ENCODE peak calls at places on chromosome 2, in four cellular contexts. U, O, J and C are unnamed samples. For H3K4me1 and H3K27me3, the result is how much of the 10 kb centered on the place peaks cover.

GRCh38 chr2:179264238-179265081 is at the start of gene SESTD1:
- DNase-seq in O (peak), U (no peak), J (peak), C (peak)

GRCh38 chr2:239644016-239644415 is 243.2 kb upstream of the HDAC4 start:
- DNase-seq in O (peak), U (no peak), J (peak), C (no peak)

GRCh38 chr2:75464348-75464946 is 96.3 kb downstream of the EVA1A start:
- DNase-seq in J (peak), O (no peak), U (no peak), C (no peak)

GRCh38 chr2:189751080-189751658 is 11.4 kb downstream of the OSGEPL1 start:
- DNase-seq in U (no peak), O (peak), J (peak), C (peak)

GRCh38 chr2:172783091-172783898 is 47.6 kb downstream of the RAPGEF4 start:
- DNase-seq in U (no peak), O (peak), J (peak), C (no peak)

GRCh38 chr2:139080244-139080643 is 300.1 kb upstream of the NXPH2 start:
- DNase-seq in J (no peak), O (no peak), U (no peak), C (no peak)

GRCh38 chr2:66867038-66867380 is 432.1 kb downstream of the MEIS1 start:
- DNase-seq in U (no peak), J (no peak), O (no peak), C (no peak)

GRCh38 chr2:222433381-222434173 is 9.2 kb downstream of the SGPP2 start:
- DNase-seq in J (no peak), U (no peak), O (peak), C (no peak)

GRCh38 chr2:180219471-180219870 is 212.4 kb upstream of the CWC22 start:
- DNase-seq in U (no peak), J (no peak), O (no peak), C (no peak)

GRCh38 chr2:31413025-31413424 is 1.5 kb downstream of the XDH start:
- DNase-seq in J (peak), U (no peak), O (no peak), C (no peak)

GRCh38 chr2:65666156-65666725 is 233.8 kb upstream of the SPRED2 start:
- DNase-seq in O (no peak), J (peak), U (no peak), C (no peak)

GRCh38 chr2:85889648-85890281 is 975 bp upstream of the ST3GAL5 start:
- DNase-seq in U (no peak), J (no peak), O (no peak), C (peak)
- H3K4me1 ChIP-seq in U (under half), J (under half), O (under half), C (under half)

DNA sequence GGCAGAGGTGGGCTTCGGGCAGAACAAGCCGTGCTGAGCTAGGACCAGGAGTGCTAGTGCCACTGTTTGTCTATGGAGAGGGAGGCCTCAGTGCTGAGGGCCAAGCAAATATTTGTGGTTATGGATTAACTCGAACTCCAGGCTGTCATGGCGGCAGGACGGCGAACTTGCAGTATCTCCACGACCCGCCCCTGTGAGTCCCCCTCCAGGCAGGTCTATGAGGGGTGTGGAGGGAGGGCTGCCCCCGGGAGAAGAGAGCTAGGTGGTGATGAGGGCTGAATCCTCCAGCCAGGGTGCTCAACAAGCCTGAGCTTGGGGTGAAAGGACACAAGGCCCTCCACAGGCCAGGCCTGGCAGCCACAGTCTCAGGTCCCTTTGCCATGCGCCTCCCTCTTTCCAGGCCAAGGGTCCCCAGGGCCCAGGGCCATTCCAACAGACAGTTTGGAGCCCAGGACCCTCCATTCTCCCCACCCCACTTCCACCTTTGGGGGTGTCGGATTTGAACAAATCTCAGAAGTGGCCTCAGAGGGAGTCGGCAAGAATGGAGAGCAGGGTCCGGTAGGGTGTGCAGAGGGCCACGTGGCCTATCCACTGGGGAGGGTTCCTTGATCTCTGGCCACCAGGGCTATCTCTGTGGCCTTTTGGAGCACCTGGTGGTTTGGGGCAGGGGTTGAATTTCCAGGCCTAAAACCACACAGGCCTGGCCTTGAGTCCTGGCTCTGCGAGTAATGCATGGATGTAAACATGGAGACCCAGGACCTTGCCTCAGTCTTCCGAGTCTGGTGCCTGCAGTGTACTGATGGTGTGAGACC is at the start of gene PROC:
- DNase-seq in J (no peak), U (no peak), O (no peak), C (no peak)
- H3K27me3 ChIP-seq in J (half or more), U (under half), O (half or more), C (under half)

DNA sequence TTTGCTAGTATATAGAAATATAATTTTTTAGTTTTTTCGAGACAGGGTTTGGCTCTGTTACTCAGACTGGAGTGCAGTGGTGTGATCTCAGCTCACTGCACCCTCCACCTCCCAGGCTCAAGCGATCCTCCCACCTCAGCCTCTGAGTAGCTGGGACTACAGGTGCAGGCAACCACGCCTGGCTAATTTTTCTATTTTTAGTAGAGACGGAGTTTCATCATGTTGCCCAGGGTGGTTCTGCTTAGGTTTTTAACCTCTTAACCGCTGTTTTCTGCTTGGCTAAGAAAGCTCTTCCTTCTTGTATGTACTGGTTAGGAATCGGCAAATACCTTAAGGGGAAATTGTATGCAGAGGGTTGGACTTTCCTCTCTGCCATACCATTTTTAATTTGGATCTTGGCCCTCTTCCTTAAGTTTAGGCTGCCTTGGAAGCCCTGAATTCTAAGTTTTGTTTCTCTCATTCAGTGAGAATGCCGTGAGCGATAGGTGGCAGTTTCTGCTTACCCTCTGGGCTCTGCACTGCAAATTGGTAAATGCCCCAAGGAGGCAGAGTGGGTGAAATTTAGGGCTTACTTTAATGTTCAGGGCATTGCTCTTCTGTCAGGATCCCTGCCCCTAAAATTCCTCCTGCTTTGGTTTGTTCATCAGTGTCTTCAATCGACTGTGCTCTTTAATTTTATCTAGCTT is 32.3 kb downstream of the EML6 start:
- DNase-seq in J (no peak), U (no peak), O (peak), C (no peak)
- TF ChIP-seq CTCF in J (no peak), U (peak), O (no peak), C (no peak)

GRCh38 chr2:197142074-197142473 is 168.5 kb downstream of the ANKRD44 start:
- DNase-seq in J (no peak), U (no peak), O (no peak), C (no peak)
- H3K4me1 ChIP-seq in J (under half), U (under half), O (under half), C (under half)

GRCh38 chr2:218887079-218887478 is 6.4 kb downstream of the WNT10A start:
- DNase-seq in O (no peak), J (no peak), U (no peak), C (no peak)
- H3K27me3 ChIP-seq in O (half or more), J (half or more), U (under half), C (half or more)

DNA sequence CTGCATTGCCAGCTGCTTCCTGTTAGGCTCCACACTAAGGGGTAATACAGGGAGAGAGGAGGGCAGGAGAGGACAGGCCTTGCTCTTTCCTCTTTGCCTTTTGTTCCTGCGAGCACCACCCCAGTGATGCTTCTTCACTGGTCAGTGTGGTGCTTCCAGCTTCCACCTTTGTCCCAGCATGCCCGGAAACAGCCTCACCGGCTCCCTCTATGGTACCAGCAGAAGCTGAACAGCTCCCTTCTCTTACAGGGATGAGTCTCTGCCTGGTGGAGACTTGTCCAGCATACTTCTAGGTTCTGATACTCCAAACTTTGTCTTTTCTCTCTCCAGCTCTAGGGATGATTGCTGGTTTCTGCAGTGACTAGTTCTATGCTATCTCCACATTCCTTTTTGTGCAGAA is 413.3 kb downstream of the TSN start:
- DNase-seq in O (peak), J (peak), U (no peak), C (no peak)
- TF ChIP-seq CTCF in O (peak), J (peak), U (no peak), C (no peak)

GRCh38 chr2:72915907-72916742 is 1.2 kb upstream of the EMX1 start:
- DNase-seq in O (peak), J (peak), U (no peak), C (no peak)

GRCh38 chr2:72915076-72915906 is 2.0 kb upstream of the EMX1 start:
- DNase-seq in O (peak), U (no peak), J (no peak), C (no peak)

GRCh38 chr2:72917138-72917874 is at the start of gene EMX1:
- DNase-seq in O (peak), U (no peak), J (no peak), C (no peak)

GRCh38 chr2:72917875-72918660 is 749 bp downstream of the EMX1 start:
- DNase-seq in U (no peak), O (peak), J (no peak), C (no peak)

DNA sequence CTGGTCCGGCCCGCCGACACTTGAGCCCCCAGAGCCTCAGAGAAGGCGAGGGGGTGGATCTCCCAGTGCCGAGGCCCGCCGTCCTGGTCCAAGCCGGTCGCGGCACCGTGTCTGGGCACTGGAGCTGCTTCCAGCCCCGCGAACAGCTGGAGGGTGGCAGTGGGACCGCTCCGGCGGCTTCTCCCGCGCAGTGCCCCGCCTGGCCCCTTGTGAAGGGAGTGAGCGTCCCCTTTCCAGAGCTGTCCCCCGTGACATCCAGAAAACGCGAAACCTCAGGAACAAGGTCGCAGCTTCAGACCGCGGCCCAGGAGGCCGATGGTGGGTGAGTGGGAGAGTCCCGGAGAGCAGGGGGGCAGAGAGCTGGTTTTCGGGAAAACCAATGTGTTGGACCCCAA is 579 bp upstream of the EMX1 start:
- DNase-seq in O (peak), U (no peak), J (no peak), C (no peak)
- H3K4me1 ChIP-seq in O (under half), U (under half), J (under half), C (half or more)

GRCh38 chr2:104859310-104860130 is 5.6 kb downstream of the POU3F3 start:
- DNase-seq in U (no peak), J (no peak), O (peak), C (no peak)
- H3K27me3 ChIP-seq in U (under half), J (half or more), O (half or more), C (half or more)